ENCODE peak calls at places on chromosomes 12 and 14, in ten cellular contexts. B, I, G, N, F, R, C, J, E and K are unnamed samples. For H3K4me1, the result is how much of the 10 kb centered on the place peaks cover.

GRCh38 chr12:30154996-30155730 is 371.4 kb upstream of the TMTC1 start:
- DNase-seq in N (no peak), J (no peak), B (no peak), I (no peak), C (no peak), G (no peak), F (no peak), E (no peak), R (no peak), K (no peak)

GRCh38 chr12:108371801-108372344 is 32.8 kb upstream of the CMKLR1 start:
- DNase-seq in I (no peak), B (no peak), E (no peak), N (no peak), R (no peak), J (no peak), G (no peak), F (peak), C (no peak), K (peak)

GRCh38 chr12:132020292-132020691 is 70.5 kb downstream of the EP400 start:
- DNase-seq in B (no peak), C (no peak), E (no peak), I (no peak), R (no peak), N (no peak), G (no peak), J (no peak), F (no peak), K (no peak)

GRCh38 chr12:107464644-107465043 is 221.0 kb upstream of the PWP1 start:
- DNase-seq in I (no peak), B (no peak), R (no peak), N (no peak), J (no peak), C (no peak), G (no peak), E (no peak), F (no peak), K (no peak)

GRCh38 chr12:28814246-28814645 is 334.8 kb upstream of the FAR2 start:
- DNase-seq in R (no peak), E (no peak), F (no peak), N (no peak), J (no peak), B (no peak), I (peak), C (no peak), G (no peak), K (no peak)

GRCh38 chr14:80202888-80203562 is 8.3 kb downstream of the DIO2 start:
- DNase-seq in N (no peak), R (no peak), F (no peak), B (peak), E (no peak), C (no peak), I (no peak), J (no peak), G (no peak), K (no peak)

GRCh38 chr12:24045816-24046257 is 96.4 kb upstream of the SOX5 start:
- DNase-seq in C (no peak), R (no peak), J (no peak), I (peak), E (no peak), N (no peak), F (no peak), G (no peak), B (no peak), K (peak)

GRCh38 chr14:89936654-89937185 is 17.8 kb downstream of the EFCAB11 start:
- DNase-seq in C (no peak), R (no peak), G (no peak), F (no peak), E (no peak), B (no peak), N (no peak), J (no peak), I (no peak), K (no peak)

GRCh38 chr12:104458645-104459555 is 2.2 kb downstream of the CHST11 start:
- DNase-seq in J (peak), F (no peak), G (no peak), R (peak), B (peak), E (no peak), N (peak), C (no peak), I (peak), K (peak)

GRCh38 chr12:112839386-112839972 is 47.9 kb downstream of the RPH3A start:
- DNase-seq in B (no peak), R (no peak), F (no peak), I (peak), N (peak), C (no peak), G (no peak), E (no peak), J (no peak), K (no peak)

GRCh38 chr12:80937391-80938238 is at the start of gene LIN7A:
- DNase-seq in F (peak), C (no peak), I (peak), G (no peak), B (peak), R (no peak), E (no peak), J (peak), N (peak), K (peak)

GRCh38 chr12:30797689-30798088 is 42.9 kb upstream of the CAPRIN2 start:
- DNase-seq in C (no peak), B (no peak), I (no peak), F (no peak), R (no peak), N (no peak), E (no peak), J (no peak), G (no peak), K (no peak)

GRCh38 chr12:42744539-42745156 is 155.1 kb upstream of the PRICKLE1 start:
- DNase-seq in J (no peak), F (no peak), B (no peak), N (no peak), E (no peak), I (peak), G (no peak), R (no peak), C (no peak), K (no peak)

GRCh38 chr12:29212682-29213397 is 63.8 kb downstream of the FAR2 start:
- DNase-seq in R (no peak), F (no peak), E (no peak), N (no peak), G (no peak), C (no peak), B (no peak), I (no peak), J (no peak), K (no peak)

GRCh38 chr12:121980892-121981272 is 40.8 kb upstream of the BCL7A start:
- DNase-seq in E (no peak), J (no peak), B (no peak), C (no peak), G (no peak), I (no peak), N (no peak), F (no peak), R (no peak), K (no peak)

GRCh38 chr12:113202300-113203075 is 17.0 kb downstream of the RITA1 start:
- DNase-seq in N (no peak), E (no peak), B (no peak), G (no peak), R (no peak), F (no peak), C (no peak), I (no peak), J (no peak), K (no peak)

GRCh38 chr14:96198430-96199133 is 6.1 kb upstream of the BDKRB2 start:
- DNase-seq in I (no peak), R (no peak), E (no peak), N (no peak), J (no peak), F (peak), B (no peak), C (no peak), G (no peak), K (no peak)

GRCh38 chr14:47009615-47010014 is 358.0 kb upstream of the RPL10L start:
- DNase-seq in B (no peak), R (no peak), E (no peak), J (no peak), F (no peak), I (no peak), N (no peak), C (no peak), G (no peak), K (no peak)

GRCh38 chr12:42086021-42086420 is 58.7 kb downstream of the GXYLT1 start:
- DNase-seq in B (no peak), J (no peak), C (no peak), E (no peak), I (no peak), R (no peak), F (no peak), G (no peak), N (no peak), K (no peak)

GRCh38 chr12:47775100-47775911 is 2.3 kb downstream of the SLC48A1 start:
- DNase-seq in I (no peak), F (no peak), G (no peak), B (peak), C (no peak), N (no peak), R (no peak), J (no peak), E (no peak), K (no peak)

GRCh38 chr12:54173066-54173726 is 15.6 kb downstream of the SMUG1 start:
- DNase-seq in G (no peak), I (no peak), E (no peak), F (no peak), C (no peak), J (peak), N (no peak), B (peak), R (peak), K (no peak)

GRCh38 chr12:119082496-119082895 is 96.2 kb upstream of the HSPB8 start:
- DNase-seq in F (no peak), R (no peak), J (no peak), E (no peak), C (no peak), I (no peak), G (no peak), N (no peak), B (no peak), K (no peak)

GRCh38 chr14:23578560-23579310 is at the start of gene JPH4:
- DNase-seq in I (no peak), N (no peak), J (no peak), R (no peak), E (no peak), B (no peak), C (no peak), F (no peak), G (no peak), K (no peak)

GRCh38 chr12:75481013-75481705 is 604 bp downstream of the GLIPR1 start:
- DNase-seq in B (no peak), G (no peak), C (no peak), J (no peak), R (no peak), N (no peak), F (no peak), I (no peak), E (no peak), K (no peak)

GRCh38 chr12:75480469-75480949 is at the start of gene GLIPR1:
- DNase-seq in I (peak), B (peak), G (peak), F (peak), N (peak), J (peak), E (peak), R (no peak), C (peak), K (peak)

GRCh38 chr12:75481774-75482173 is 1.2 kb downstream of the GLIPR1 start:
- DNase-seq in C (no peak), F (no peak), I (no peak), E (peak), N (no peak), J (no peak), R (no peak), B (no peak), G (no peak), K (no peak)

GRCh38 chr12:75483411-75483810 is 2.9 kb downstream of the GLIPR1 start:
- DNase-seq in J (no peak), F (no peak), N (no peak), C (no peak), E (no peak), G (no peak), B (no peak), R (no peak), I (no peak), K (peak)

DNA sequence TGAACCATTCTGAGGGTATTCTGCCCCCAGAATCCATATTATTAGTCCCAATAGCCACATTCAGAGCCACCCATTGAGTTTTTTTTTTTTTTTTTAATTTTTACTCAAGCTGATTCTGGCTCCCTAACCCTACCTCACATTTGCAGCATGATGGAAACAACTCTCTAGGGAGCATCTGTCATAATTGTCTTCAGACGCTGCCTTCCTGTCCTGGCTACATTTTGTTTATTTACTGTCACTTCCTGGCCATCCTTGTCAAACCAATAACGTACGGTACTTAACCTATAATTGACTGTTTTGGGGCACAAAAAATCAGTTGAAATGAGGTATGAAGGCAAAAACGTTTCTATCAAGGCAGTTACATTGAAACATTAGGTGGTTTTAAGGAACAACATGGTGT is 2.1 kb downstream of the GLIPR1 start:
- DNase-seq in E (peak), I (no peak), N (no peak), B (no peak), J (no peak), R (no peak), C (no peak), F (no peak), G (no peak), K (no peak)
- H3K4me1 ChIP-seq in E (half or more), I (under half), N (under half), B (under half), J (under half), R (under half), C (under half), F (under half), G (half or more), K (under half)

GRCh38 chr12:71152838-71153237 is 5.0 kb downstream of the TSPAN8 start:
- DNase-seq in E (no peak), F (no peak), N (no peak), G (no peak), I (peak), J (no peak), R (no peak), B (no peak), C (no peak), K (no peak)
- H3K4me1 ChIP-seq in E (under half), F (under half), N (under half), G (under half), I (under half), J (under half), R (under half), B (under half), C (under half), K (under half)

GRCh38 chr14:68627868-68628604 is 164.8 kb downstream of the ZFP36L1 start:
- DNase-seq in I (peak), F (no peak), C (peak), G (peak), J (no peak), R (peak), N (no peak), E (peak), B (no peak), K (no peak)

GRCh38 chr14:68627050-68627867 is 165.6 kb downstream of the ZFP36L1 start:
- DNase-seq in C (peak), J (no peak), R (no peak), B (no peak), G (no peak), F (no peak), N (no peak), E (no peak), I (no peak), K (peak)

GRCh38 chr14:68625366-68626090 is 167.3 kb downstream of the ZFP36L1 start:
- DNase-seq in E (no peak), I (no peak), R (no peak), F (no peak), G (no peak), C (peak), J (no peak), B (no peak), N (no peak), K (no peak)

GRCh38 chr14:68624541-68625220 is 168.2 kb downstream of the ZFP36L1 start:
- DNase-seq in G (no peak), B (no peak), I (no peak), J (no peak), E (no peak), C (peak), N (no peak), F (peak), R (no peak), K (no peak)

GRCh38 chr14:68626386-68626785 is 166.5 kb downstream of the ZFP36L1 start:
- DNase-seq in G (no peak), B (no peak), J (no peak), C (peak), F (no peak), I (no peak), E (no peak), N (no peak), R (no peak), K (peak)
- H3K4me1 ChIP-seq in G (under half), B (under half), J (under half), C (half or more), F (under half), I (under half), E (under half), N (under half), R (under half), K (under half)

DNA sequence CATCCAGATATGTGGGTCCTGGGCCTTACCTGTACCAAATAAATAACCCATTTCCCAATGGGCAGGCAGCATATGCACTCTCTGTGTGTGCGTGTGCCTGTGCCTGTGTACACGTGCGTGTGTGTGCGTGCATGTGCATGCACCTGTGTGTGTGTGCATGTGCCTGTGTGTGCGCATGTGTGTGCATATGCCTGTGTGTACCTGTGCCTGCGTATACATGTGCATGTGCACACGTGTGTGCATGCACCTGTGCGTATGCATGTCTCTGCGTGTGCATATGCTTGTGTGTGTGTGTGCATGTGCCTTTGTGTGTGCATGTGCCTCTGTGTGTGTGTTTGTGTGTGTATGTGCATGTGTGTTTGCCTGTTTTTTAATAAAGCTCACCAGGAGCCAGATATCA is 197.1 kb downstream of the PHETA1 start:
- DNase-seq in G (no peak), B (no peak), E (no peak), J (no peak), R (no peak), N (no peak), C (no peak), F (no peak), I (no peak), K (no peak)
- H3K4me1 ChIP-seq in G (under half), B (under half), E (under half), J (under half), R (under half), N (under half), C (under half), F (under half), I (under half), K (under half)

GRCh38 chr12:6229224-6229748 is 29.1 kb downstream of the CD9 start:
- DNase-seq in N (no peak), B (peak), J (peak), F (no peak), C (no peak), R (peak), G (no peak), E (no peak), I (peak), K (peak)

GRCh38 chr12:6230321-6231110 is 30.3 kb downstream of the CD9 start:
- DNase-seq in J (peak), R (no peak), B (peak), G (peak), I (peak), F (peak), E (peak), N (no peak), C (no peak), K (peak)

GRCh38 chr12:6228535-6229223 is 28.5 kb downstream of the CD9 start:
- DNase-seq in N (no peak), C (no peak), B (peak), R (peak), F (no peak), E (no peak), G (no peak), J (no peak), I (no peak), K (peak)

GRCh38 chr12:6231359-6232268 is 31.4 kb downstream of the CD9 start:
- DNase-seq in N (no peak), I (no peak), B (no peak), E (no peak), F (no peak), C (no peak), G (no peak), J (no peak), R (no peak), K (no peak)

GRCh38 chr12:6229823-6230222 is 29.6 kb downstream of the CD9 start:
- DNase-seq in F (no peak), I (peak), E (no peak), B (peak), N (no peak), C (no peak), J (peak), G (no peak), R (no peak), K (peak)
- H3K4me1 ChIP-seq in F (under half), I (half or more), E (under half), B (half or more), N (under half), C (half or more), J (half or more), G (under half), R (half or more), K (half or more)

GRCh38 chr14:50086316-50086700 is 30.1 kb downstream of the VCPKMT start:
- DNase-seq in C (no peak), B (no peak), E (no peak), J (no peak), N (no peak), F (no peak), I (no peak), G (no peak), R (no peak), K (no peak)
- H3K4me1 ChIP-seq in C (under half), B (under half), E (half or more), J (under half), N (under half), F (under half), I (under half), G (half or more), R (under half), K (under half)

GRCh38 chr12:117033382-117034045 is 65.7 kb downstream of the TESC start:
- DNase-seq in G (no peak), I (no peak), F (no peak), B (no peak), R (no peak), C (no peak), E (no peak), N (no peak), J (no peak), K (no peak)
- H3K4me1 ChIP-seq in G (under half), I (under half), F (under half), B (under half), R (under half), C (under half), E (under half), N (under half), J (under half), K (under half)

GRCh38 chr12:75710361-75711069 is 199.1 kb upstream of the KRR1 start:
- DNase-seq in B (no peak), J (no peak), N (no peak), G (no peak), I (peak), F (no peak), R (no peak), E (no peak), C (no peak), K (no peak)

GRCh38 chr12:75708829-75709228 is 197.4 kb upstream of the KRR1 start:
- DNase-seq in B (no peak), E (no peak), G (no peak), I (no peak), F (no peak), J (no peak), N (no peak), R (no peak), C (no peak), K (no peak)

GRCh38 chr12:75711276-75711675 is 199.9 kb upstream of the KRR1 start:
- DNase-seq in R (no peak), J (no peak), G (no peak), B (no peak), N (no peak), E (no peak), I (no peak), C (no peak), F (no peak), K (no peak)

GRCh38 chr12:75707983-75708382 is 196.6 kb upstream of the KRR1 start:
- DNase-seq in F (no peak), I (no peak), J (no peak), G (no peak), N (no peak), R (no peak), B (no peak), E (no peak), C (no peak), K (no peak)

DNA sequence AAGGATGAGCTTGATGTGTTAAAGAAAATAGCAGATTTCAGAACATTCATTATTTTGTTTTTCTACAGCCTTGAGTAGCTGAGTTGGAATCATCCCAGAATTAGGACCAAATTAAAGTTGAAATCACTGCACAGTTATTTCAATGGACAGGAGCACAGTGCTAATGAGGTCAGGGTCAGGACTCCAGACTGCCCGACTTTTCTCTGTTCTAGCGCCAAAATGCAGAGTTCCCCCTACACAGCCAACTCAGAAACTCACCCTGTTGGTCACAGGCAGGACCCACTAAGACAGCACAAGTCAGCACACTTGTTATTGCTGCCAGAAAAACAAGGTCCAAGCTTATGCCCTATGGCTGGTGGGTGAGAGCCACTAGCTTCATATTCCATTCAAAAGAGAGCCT is 198.1 kb upstream of the KRR1 start:
- DNase-seq in I (no peak), E (no peak), R (no peak), F (no peak), J (no peak), B (no peak), N (no peak), C (no peak), G (no peak), K (no peak)
- H3K4me1 ChIP-seq in I (half or more), E (under half), R (under half), F (under half), J (under half), B (under half), N (half or more), C (under half), G (under half), K (under half)